ENCODE peak calls at places on chromosomes 13 and 19, in seven cellular contexts. C is aorta; T is heart right ventricle; K is CD4-positive, CD25-positive, alpha-beta regulatory T cell; O is naive thymus-derived CD4-positive, alpha-beta T cell; I is cardiac muscle cell; M is psoas muscle. F is an unnamed sample. For H3K4me1, the result is how much of the 10 kb centered on the place peaks cover.

GRCh38 chr19:3075605-3076431 is 13.5 kb upstream of the TLE5 start:
- DNase-seq in I (peak), K (peak), M (peak), O (peak), C (peak), T (peak), F (peak)

GRCh38 chr19:44729516-44730033 is 18.9 kb upstream of the BCL3 start:
- DNase-seq in I (no peak), K (no peak), C (no peak), T (no peak), O (no peak), M (no peak), F (no peak)

GRCh38 chr19:28878862-28879566 is 333.9 kb downstream of the UQCRFS1 start:
- DNase-seq in C (peak), M (peak), T (peak), I (peak), O (peak), K (peak), F (peak)

GRCh38 chr19:2173388-2173787 is 9.7 kb downstream of the DOT1L start:
- DNase-seq in O (no peak), C (no peak), M (no peak), T (no peak), K (no peak), I (no peak), F (no peak)

GRCh38 chr13:26446751-26447150 is 110.7 kb upstream of the WASF3 start:
- DNase-seq in I (no peak), M (no peak), C (no peak), O (no peak), T (no peak), K (no peak), F (no peak)

GRCh38 chr13:46077260-46077659 is 24.7 kb upstream of the ZC3H13 start:
- DNase-seq in K (no peak), I (no peak), O (no peak), C (no peak), T (no peak), M (no peak), F (no peak)

GRCh38 chr19:2308114-2308556 is at the start of gene LINGO3:
- DNase-seq in K (no peak), O (no peak), C (no peak), I (no peak), M (no peak), T (no peak), F (no peak)

GRCh38 chr19:15107056-15108010 is at the start of gene SYDE1:
- DNase-seq in K (no peak), M (peak), I (peak), T (peak), O (no peak), C (peak), F (no peak)

GRCh38 chr19:18023596-18024212 is 15.7 kb downstream of the ARRDC2 start:
- DNase-seq in T (peak), K (peak), O (peak), I (peak), M (peak), C (peak), F (peak)

GRCh38 chr13:71871844-71872243 is 4.8 kb upstream of the DACH1 start:
- DNase-seq in M (no peak), I (no peak), T (no peak), O (no peak), K (no peak), C (no peak), F (no peak)

GRCh38 chr13:79786176-79786575 is 305.2 kb downstream of the NDFIP2 start:
- DNase-seq in M (no peak), T (no peak), I (no peak), K (no peak), C (no peak), O (no peak), F (no peak)

GRCh38 chr19:55454787-55455243 is 6.6 kb downstream of the ISOC2 start:
- DNase-seq in C (no peak), I (peak), M (no peak), O (peak), K (peak), T (peak), F (no peak)

GRCh38 chr19:18301718-18302111 is 20.3 kb upstream of the JUND start:
- DNase-seq in T (no peak), O (no peak), I (no peak), C (no peak), K (no peak), M (no peak), F (no peak)

GRCh38 chr19:4971424-4971793 is 2.5 kb downstream of the KDM4B start:
- DNase-seq in C (peak), K (peak), T (no peak), O (no peak), M (no peak), I (peak), F (no peak)

GRCh38 chr19:50481351-50482149 is 4.9 kb upstream of the GARIN5A start:
- DNase-seq in T (no peak), K (no peak), I (no peak), M (peak), O (no peak), C (peak), F (peak)

GRCh38 chr19:6767081-6767356 is 216 bp downstream of the SH2D3A start:
- DNase-seq in O (no peak), M (no peak), K (no peak), I (no peak), C (no peak), T (no peak), F (no peak)

GRCh38 chr19:2423913-2424685 is 3.3 kb downstream of the TIMM13 start:
- DNase-seq in C (no peak), M (peak), O (no peak), I (no peak), T (no peak), K (no peak), F (no peak)

GRCh38 chr13:98222081-98222554 is 45.0 kb upstream of the RNF113B start:
- DNase-seq in O (no peak), M (no peak), T (no peak), I (peak), K (no peak), C (no peak), F (no peak)

GRCh38 chr13:105627270-105627669 is 908.2 kb downstream of the EFNB2 start:
- DNase-seq in M (no peak), T (no peak), O (no peak), C (no peak), K (no peak), I (peak), F (no peak)

GRCh38 chr19:50214699-50215543 is 11.5 kb downstream of the MYH14 start:
- DNase-seq in I (no peak), K (no peak), M (no peak), T (no peak), C (no peak), O (no peak), F (peak)

GRCh38 chr13:46633416-46633815 is 80.4 kb downstream of the LRCH1 start:
- DNase-seq in M (no peak), O (no peak), K (no peak), C (no peak), T (no peak), I (peak), F (no peak)

GRCh38 chr19:29840066-29840950 is 28.5 kb downstream of the CCNE1 start:
- DNase-seq in M (peak), C (peak), O (no peak), T (no peak), I (no peak), K (no peak), F (peak)

GRCh38 chr19:15922021-15922420 is 12.3 kb downstream of the CYP4F11 start:
- DNase-seq in I (no peak), T (no peak), C (no peak), O (no peak), M (no peak), K (no peak), F (no peak)

GRCh38 chr13:30877335-30877734 is 28.7 kb upstream of the MEDAG start:
- DNase-seq in O (no peak), I (peak), M (no peak), C (no peak), T (no peak), K (no peak), F (no peak)

GRCh38 chr19:2449019-2449418 is 7.7 kb downstream of the LMNB2 start:
- DNase-seq in K (no peak), I (no peak), C (no peak), M (no peak), T (no peak), O (no peak), F (no peak)

GRCh38 chr13:111336666-111337065 is 16.2 kb downstream of the TEX29 start:
- DNase-seq in M (no peak), C (no peak), T (no peak), I (peak), O (no peak), K (no peak), F (no peak)

GRCh38 chr19:39265321-39265916 is 2.8 kb upstream of the IFNL2 start:
- DNase-seq in M (no peak), K (no peak), I (no peak), C (peak), O (no peak), T (no peak), F (peak)

GRCh38 chr19:18001837-18002345 is 6.1 kb upstream of the ARRDC2 start:
- DNase-seq in M (no peak), K (no peak), I (no peak), C (no peak), T (no peak), O (no peak), F (no peak)

GRCh38 chr19:34128558-34129250 is 43.6 kb upstream of the LSM14A start:
- DNase-seq in K (no peak), O (no peak), C (no peak), I (no peak), T (no peak), M (no peak), F (no peak)

GRCh38 chr19:5466814-5467291 is 11.6 kb downstream of the ZNRF4 start:
- DNase-seq in C (no peak), O (no peak), K (no peak), M (no peak), T (peak), I (peak), F (no peak)

GRCh38 chr19:54345938-54346386 is 7.0 kb upstream of the LILRA4 start:
- DNase-seq in I (no peak), K (no peak), O (no peak), M (no peak), C (no peak), T (no peak), F (peak)

GRCh38 chr13:66424417-66424816 is 805.7 kb downstream of the PCDH9 start:
- DNase-seq in O (no peak), K (no peak), C (no peak), T (no peak), I (peak), M (no peak), F (no peak)

GRCh38 chr19:38676023-38676877 is 28.8 kb downstream of the ACTN4 start:
- DNase-seq in T (no peak), M (peak), K (no peak), C (no peak), O (no peak), I (peak), F (no peak)

GRCh38 chr13:92768592-92768991 is 458.0 kb upstream of the GPC6 start:
- DNase-seq in C (no peak), K (no peak), T (no peak), I (no peak), O (no peak), M (no peak), F (no peak)
- H3K4me3 ChIP-seq in C (no peak), K (no peak), T (no peak), I (no peak), O (no peak), M (no peak), F (no peak)

DNA sequence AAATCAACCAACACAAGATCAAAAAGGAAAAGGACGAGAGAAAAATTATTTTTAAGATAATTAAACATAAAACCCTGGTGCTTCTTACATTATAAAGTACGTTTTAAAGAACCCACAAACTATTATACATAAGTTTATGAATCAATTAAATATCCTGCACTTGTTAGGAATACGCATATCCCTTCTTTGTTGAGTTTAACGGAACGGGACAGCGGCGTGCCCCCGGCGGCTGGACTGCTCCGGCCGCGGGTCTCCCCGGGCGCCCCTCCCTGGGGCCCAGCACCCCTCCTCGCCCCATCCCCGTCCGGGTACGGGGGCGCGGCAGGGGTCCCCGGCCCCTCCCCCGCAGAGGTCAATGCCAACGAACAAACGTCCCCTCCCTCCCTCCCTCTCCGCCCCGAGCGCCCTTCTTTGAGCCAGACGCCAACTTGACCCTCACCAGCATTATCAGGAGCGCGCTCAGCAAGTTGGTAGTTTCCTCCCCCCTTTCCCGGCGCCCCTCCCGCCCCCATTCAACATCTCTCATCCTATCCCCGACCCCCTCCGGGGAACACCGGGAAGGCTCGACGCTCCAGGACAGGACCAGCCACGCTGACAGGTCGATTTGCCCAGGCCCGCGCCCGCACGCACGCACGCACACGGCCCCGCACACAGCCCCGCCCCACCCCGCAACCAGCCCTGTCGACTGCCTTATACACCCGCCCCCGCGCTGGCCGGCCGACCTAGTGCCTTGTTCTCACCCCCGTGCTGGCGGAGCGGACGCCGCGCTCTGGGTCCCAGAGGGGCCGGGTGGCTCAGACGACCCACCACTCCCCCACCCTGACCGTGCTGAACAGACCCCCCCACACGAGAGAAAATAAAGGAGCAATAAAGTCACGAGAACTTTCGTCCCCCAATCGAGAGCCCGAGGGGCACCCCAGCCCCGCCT is 5.1 kb downstream of the LYL1 start:
- DNase-seq in K (no peak), C (peak), O (no peak), I (no peak), M (no peak), T (peak), F (peak)
- H3K4me1 ChIP-seq in K (half or more), C (under half), O (half or more), I (under half), M (under half), T (half or more), F (half or more)

GRCh38 chr19:11418166-11418517 is 972 bp downstream of the RGL3 start:
- DNase-seq in T (no peak), C (no peak), K (no peak), O (no peak), I (no peak), M (no peak), F (no peak)
- H3K4me3 ChIP-seq in T (peak), C (peak), K (no peak), O (no peak), I (peak), M (peak), F (peak)

DNA sequence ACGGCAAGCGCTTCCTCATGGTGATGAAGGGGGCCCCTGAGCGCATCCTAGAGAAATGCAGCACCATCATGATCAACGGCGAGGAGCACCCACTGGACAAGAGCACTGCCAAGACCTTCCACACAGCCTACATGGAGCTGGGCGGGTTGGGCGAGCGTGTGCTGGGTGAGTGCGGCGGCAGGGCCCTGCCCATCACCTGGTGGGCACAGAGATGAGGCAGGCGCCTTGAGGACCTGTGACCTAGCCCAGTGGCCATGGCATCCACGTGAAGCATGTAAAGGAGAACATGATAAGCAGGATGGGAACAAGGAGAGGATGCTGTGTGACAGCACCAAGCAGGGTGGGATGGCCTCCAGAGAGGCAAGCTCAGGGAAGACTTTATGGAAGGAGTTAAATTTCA is 18.5 kb downstream of the ATP12A start:
- DNase-seq in M (peak), T (no peak), K (no peak), I (no peak), C (no peak), O (no peak), F (peak)
- H3K4me1 ChIP-seq in M (under half), T (under half), K (under half), I (under half), C (under half), O (under half), F (under half)

GRCh38 chr13:75938811-75939525 is 302.8 kb downstream of the LMO7 start:
- DNase-seq in K (no peak), O (no peak), C (no peak), I (peak), T (no peak), M (no peak), F (no peak)

GRCh38 chr13:75935805-75936204 is 299.7 kb downstream of the LMO7 start:
- DNase-seq in I (no peak), K (no peak), C (no peak), M (no peak), T (no peak), O (no peak), F (no peak)

GRCh38 chr13:75934889-75935288 is 298.8 kb downstream of the LMO7 start:
- DNase-seq in C (no peak), T (no peak), K (no peak), M (no peak), I (no peak), O (no peak), F (no peak)

GRCh38 chr13:75931116-75931515 is 295.0 kb downstream of the LMO7 start:
- DNase-seq in K (no peak), I (no peak), T (no peak), M (no peak), O (no peak), C (no peak), F (no peak)

DNA sequence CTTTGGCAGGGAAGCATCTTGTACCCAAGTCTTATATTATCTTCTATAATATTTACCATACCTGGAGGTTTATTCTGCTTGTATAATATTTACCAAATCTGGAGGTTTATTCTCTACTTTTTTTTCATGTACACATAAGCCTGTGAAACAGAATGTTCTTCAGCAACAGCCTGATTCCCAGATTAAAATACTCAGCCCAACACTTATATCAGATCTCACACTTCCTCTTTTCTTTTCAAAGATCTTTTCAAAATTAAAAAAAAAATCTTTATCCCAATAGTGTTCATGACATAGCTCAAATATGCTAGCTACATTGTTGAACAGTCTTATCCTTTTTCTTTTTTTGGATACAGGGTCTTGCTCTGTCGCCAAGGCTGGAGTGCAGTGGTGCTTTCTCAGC is 300.7 kb downstream of the LMO7 start:
- DNase-seq in K (no peak), C (no peak), I (no peak), T (no peak), M (no peak), O (no peak), F (no peak)
- H3K4me3 ChIP-seq in K (no peak), C (no peak), I (no peak), T (no peak), M (no peak), O (no peak), F (no peak)